ENCODE peak calls at places on chromosomes 4 and X, in nine cellular contexts. E is GM23248, G is lower lobe of right lung, J is transverse colon, P is H9, F is mesendoderm, N is endodermal cell, Z is mammary epithelial cell, I is brain microvascular endothelial cell. V is an unnamed sample.

GRCh38 chrX:145821291-145821897 is 3.8 kb downstream of the SLITRK2 start:
- DNase-seq in E (no peak), G (no peak), J (no peak), P (peak), F (peak), N (peak), Z (no peak), I (no peak), V (peak)

GRCh38 chr4:117326091-117326490 is 240.7 kb upstream of the TRAM1L1 start:
- DNase-seq in E (no peak), G (no peak), J (no peak), P (no peak), F (no peak), N (no peak), Z (peak), I (no peak), V (no peak)

GRCh38 chr4:169337510-169337909 is 66.8 kb upstream of the SH3RF1 start:
- DNase-seq in E (peak), G (no peak), J (no peak), P (no peak), F (no peak), N (no peak), Z (peak), I (peak), V (no peak)

GRCh38 chr4:172686021-172686420 is 482.6 kb upstream of the GALNT7 start:
- DNase-seq in E (no peak), G (no peak), J (no peak), P (no peak), F (no peak), N (no peak), Z (no peak), I (no peak), V (peak)

GRCh38 chr4:184328022-184328736 is 110.5 kb upstream of the ENPP6 start:
- DNase-seq in E (no peak), G (no peak), J (no peak), P (no peak), F (no peak), N (peak), Z (peak), I (no peak), V (no peak)

GRCh38 chrX:18664947-18665346 is 7.0 kb downstream of the RS1 start:
- DNase-seq in E (no peak), G (no peak), J (no peak), P (peak), F (peak), N (peak), Z (no peak), I (no peak), V (no peak)

GRCh38 chr4:40190880-40191815 is 5.7 kb upstream of the RHOH start:
- DNase-seq in E (no peak), G (no peak), J (no peak), P (no peak), F (no peak), N (no peak), Z (no peak), I (no peak), V (no peak)

GRCh38 chrX:154028502-154029184 is 8.9 kb upstream of the IRAK1 start:
- DNase-seq in E (no peak), G (no peak), J (peak), P (no peak), F (no peak), N (no peak), Z (no peak), I (no peak), V (no peak)

GRCh38 chr4:111963158-111963557 is 182.1 kb upstream of the FAM241A start:
- DNase-seq in E (no peak), G (no peak), J (no peak), P (no peak), F (no peak), N (no peak), Z (no peak), I (no peak), V (no peak)

GRCh38 chrX:64204701-64205440 is 637 bp downstream of the AMER1 start:
- DNase-seq in E (peak), G (peak), J (no peak), P (peak), F (peak), N (peak), Z (peak), I (no peak), V (peak)

GRCh38 chr4:181661090-181661489 is 582.1 kb upstream of the TENM3 start:
- DNase-seq in E (peak), G (no peak), J (no peak), P (no peak), F (no peak), N (no peak), Z (peak), I (peak), V (no peak)

GRCh38 chrX:46554942-46555341 is 9.7 kb upstream of the ZNF674 start:
- DNase-seq in E (peak), G (no peak), J (no peak), P (no peak), F (no peak), N (no peak), Z (no peak), I (no peak), V (no peak)

GRCh38 chr4:183797445-183798248 is 107.5 kb upstream of the STOX2 start:
- DNase-seq in E (peak), G (peak), J (peak), P (peak), F (peak), N (peak), Z (peak), I (no peak), V (peak)

GRCh38 chr4:105236202-105236916 is 89.7 kb downstream of the TET2 start:
- DNase-seq in E (no peak), G (no peak), J (no peak), P (no peak), F (no peak), N (no peak), Z (no peak), I (no peak), V (no peak)

GRCh38 chr4:145716200-145716599 is 36.3 kb downstream of the C4orf51 start:
- DNase-seq in E (peak), G (no peak), J (no peak), P (no peak), F (peak), N (no peak), Z (no peak), I (no peak), V (no peak)

GRCh38 chr4:111213520-111213919 is 590.6 kb upstream of the PITX2 start:
- DNase-seq in E (peak), G (no peak), J (no peak), P (no peak), F (no peak), N (no peak), Z (no peak), I (no peak), V (no peak)

GRCh38 chrX:134664202-134664601 is 5.9 kb upstream of the PLAC1 start:
- DNase-seq in E (no peak), G (no peak), J (no peak), P (no peak), F (no peak), N (no peak), Z (no peak), I (no peak), V (no peak)

GRCh38 chrX:133335027-133335426 is 80.3 kb downstream of the GPC4 start:
- DNase-seq in E (peak), G (no peak), J (peak), P (no peak), F (peak), N (no peak), Z (peak), I (peak), V (peak)

GRCh38 chr4:150038335-150039076 is 39.7 kb upstream of the DCLK2 start:
- DNase-seq in E (no peak), G (no peak), J (no peak), P (no peak), F (no peak), N (no peak), Z (no peak), I (no peak), V (no peak)

GRCh38 chr4:187547281-187547680 is 448.3 kb upstream of the ZFP42 start:
- DNase-seq in E (no peak), G (no peak), J (no peak), P (no peak), F (no peak), N (no peak), Z (peak), I (no peak), V (no peak)

GRCh38 chrX:13697440-13697839 is 8.5 kb downstream of the RAB9A start:
- DNase-seq in E (peak), G (no peak), J (no peak), P (no peak), F (no peak), N (no peak), Z (no peak), I (no peak), V (no peak)

GRCh38 chr4:5366421-5366820 is 315.1 kb downstream of the STK32B start:
- DNase-seq in E (peak), G (no peak), J (no peak), P (no peak), F (no peak), N (no peak), Z (peak), I (peak), V (no peak)

GRCh38 chr4:36159208-36159607 is 85.1 kb downstream of the ARAP2 start:
- DNase-seq in E (no peak), G (no peak), J (no peak), P (peak), F (peak), N (peak), Z (no peak), I (no peak), V (peak)

GRCh38 chrX:120302434-120302833 is 8.8 kb downstream of the TMEM255A start:
- DNase-seq in E (no peak), G (peak), J (peak), P (peak), F (peak), N (peak), Z (peak), I (no peak), V (no peak)

GRCh38 chrX:115372026-115372610 is 82.6 kb downstream of the LUZP4 start:
- DNase-seq in E (peak), G (no peak), J (no peak), P (no peak), F (peak), N (peak), Z (peak), I (peak), V (no peak)

GRCh38 chrX:108516184-108516583 is 76.5 kb downstream of the COL4A5 start:
- DNase-seq in E (peak), G (no peak), J (no peak), P (no peak), F (no peak), N (no peak), Z (peak), I (peak), V (no peak)

GRCh38 chrX:138917781-138918180 is 206.3 kb upstream of the FGF13 start:
- DNase-seq in E (peak), G (no peak), J (no peak), P (no peak), F (no peak), N (no peak), Z (peak), I (no peak), V (no peak)

GRCh38 chr4:1246901-1247810 is 1.8 kb downstream of the CTBP1 start:
- DNase-seq in E (peak), G (peak), J (peak), P (peak), F (peak), N (peak), Z (peak), I (no peak), V (peak)

GRCh38 chr4:55675196-55675793 is 39.2 kb upstream of the NMU start:
- DNase-seq in E (no peak), G (no peak), J (no peak), P (no peak), F (peak), N (peak), Z (no peak), I (no peak), V (peak)

GRCh38 chr4:109735566-109736454 is 5.9 kb upstream of the PLA2G12A start:
- DNase-seq in E (no peak), G (no peak), J (peak), P (no peak), F (no peak), N (no peak), Z (no peak), I (peak), V (peak)

GRCh38 chr4:14348506-14348905 is 653.8 kb upstream of the CPEB2 start:
- DNase-seq in E (peak), G (no peak), J (no peak), P (no peak), F (no peak), N (no peak), Z (no peak), I (no peak), V (no peak)

GRCh38 chr4:183326853-183327252 is 4.6 kb upstream of the CLDN24 start:
- DNase-seq in E (peak), G (no peak), J (no peak), P (no peak), F (no peak), N (no peak), Z (peak), I (peak), V (no peak)

GRCh38 chr4:169620846-169621228 is 459 bp downstream of the CLCN3 start:
- DNase-seq in E (peak), G (no peak), J (peak), P (no peak), F (peak), N (peak), Z (peak), I (peak), V (no peak)

GRCh38 chrX:30570505-30570904 is 7.1 kb downstream of the TASL start:
- DNase-seq in E (peak), G (no peak), J (no peak), P (no peak), F (no peak), N (no peak), Z (no peak), I (peak), V (no peak)

GRCh38 chrX:20037182-20037581 is 46.3 kb upstream of the BCLAF3 start:
- DNase-seq in E (no peak), G (no peak), J (no peak), P (no peak), F (no peak), N (no peak), Z (no peak), I (no peak), V (no peak)

GRCh38 chrX:153651540-153652079 is 4.6 kb downstream of the DUSP9 start:
- DNase-seq in E (peak), G (no peak), J (no peak), P (peak), F (peak), N (peak), Z (no peak), I (no peak), V (peak)

GRCh38 chrX:84339507-84340364 is 151.7 kb upstream of the RPS6KA6 start:
- DNase-seq in E (peak), G (no peak), J (no peak), P (no peak), F (peak), N (no peak), Z (peak), I (no peak), V (no peak)

GRCh38 chr4:54082168-54082567 is 17.8 kb upstream of the CHIC2 start:
- DNase-seq in E (peak), G (no peak), J (peak), P (no peak), F (no peak), N (no peak), Z (peak), I (peak), V (no peak)
- H3K27ac ChIP-seq in E (peak), G (no peak), J (no peak), P (no peak), F (no peak), N (no peak), Z (peak), I (peak), V (no peak)

GRCh38 chr4:12116009-12116542 is 687.4 kb upstream of the HS3ST1 start:
- DNase-seq in E (no peak), G (no peak), J (no peak), P (no peak), F (no peak), N (no peak), Z (peak), I (no peak), V (no peak)
- H3K27ac ChIP-seq in E (no peak), G (no peak), J (no peak), P (no peak), F (no peak), N (no peak), Z (no peak), I (no peak), V (no peak)

DNA sequence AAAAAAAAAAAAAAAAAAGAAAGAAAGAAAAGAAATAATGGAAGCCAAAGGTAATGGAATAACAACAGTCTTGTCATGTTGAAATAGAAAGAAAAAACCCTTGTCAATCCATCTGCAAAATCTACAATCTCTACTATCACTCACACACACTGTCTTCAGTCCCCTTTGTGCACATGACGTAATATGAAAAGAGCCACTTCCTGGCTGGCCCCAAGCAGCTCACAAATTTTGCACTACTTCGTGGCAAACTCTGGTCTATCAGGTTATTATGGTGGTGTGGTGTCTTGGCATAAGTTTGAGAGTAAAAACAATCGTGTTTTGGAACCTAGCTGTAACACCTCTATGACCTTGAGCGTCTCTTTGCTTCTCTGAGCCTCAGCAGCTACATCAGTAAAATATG is 8.3 kb upstream of the AFAP1 start:
- DNase-seq in E (no peak), G (no peak), J (no peak), P (no peak), F (no peak), N (no peak), Z (no peak), I (no peak), V (no peak)
- H3K27ac ChIP-seq in E (no peak), G (no peak), J (no peak), P (no peak), F (no peak), N (no peak), Z (no peak), I (no peak), V (no peak)

GRCh38 chr4:54066088-54066415 is 1.6 kb upstream of the CHIC2 start:
- DNase-seq in E (no peak), G (no peak), J (no peak), P (no peak), F (no peak), N (no peak), Z (no peak), I (no peak), V (no peak)
- H3K27ac ChIP-seq in E (peak), G (peak), J (peak), P (no peak), F (peak), N (no peak), Z (peak), I (no peak), V (no peak)

DNA sequence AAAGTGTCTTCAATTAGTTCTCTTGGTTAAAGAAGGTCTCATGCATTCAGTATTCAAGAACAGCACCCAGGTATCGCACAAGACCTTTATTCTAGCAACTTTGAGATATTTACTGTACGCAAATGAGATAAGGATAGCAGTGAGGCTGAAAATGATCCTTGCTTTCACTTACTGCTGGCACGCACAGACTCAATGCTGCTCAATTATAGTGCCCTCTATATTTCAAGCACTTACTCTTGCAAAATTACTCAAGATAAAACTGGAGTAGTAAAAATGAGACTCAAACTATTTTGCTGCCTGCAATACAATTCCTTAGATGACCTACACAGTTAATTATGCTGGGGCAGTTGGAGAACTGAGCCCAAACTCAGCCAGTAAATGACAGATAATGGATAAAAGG is 60.9 kb downstream of the ADGRA3 start:
- DNase-seq in E (no peak), G (no peak), J (no peak), P (no peak), F (no peak), N (no peak), Z (no peak), I (no peak), V (no peak)
- H3K27ac ChIP-seq in E (no peak), G (no peak), J (no peak), P (no peak), F (no peak), N (no peak), Z (no peak), I (no peak), V (no peak)

DNA sequence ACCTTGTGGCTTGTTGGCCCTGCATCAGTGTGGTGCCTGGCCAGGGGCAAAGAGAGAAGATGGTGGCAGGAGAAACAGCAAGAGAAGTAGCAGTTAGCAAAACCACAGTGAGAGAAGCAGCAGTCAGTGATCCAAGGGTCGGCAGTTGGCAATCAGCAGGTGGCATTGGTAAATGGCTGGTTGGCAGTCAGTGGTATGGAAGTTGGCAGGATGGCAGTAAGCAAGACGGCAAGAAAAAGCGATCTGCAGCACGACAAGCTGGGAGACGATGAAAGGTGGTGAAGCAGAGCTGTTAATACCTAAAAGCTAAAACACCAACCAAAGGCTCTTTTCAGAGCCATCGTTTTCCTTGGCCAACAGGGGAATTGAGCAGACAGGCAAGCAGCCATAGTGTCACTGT is 2078.3 kb downstream of the PCDH7 start:
- DNase-seq in E (no peak), G (no peak), J (no peak), P (no peak), F (no peak), N (no peak), Z (no peak), I (no peak), V (no peak)
- H3K27ac ChIP-seq in E (no peak), G (no peak), J (no peak), P (no peak), F (no peak), N (no peak), Z (no peak), I (no peak), V (no peak)

GRCh38 chrX:40099046-40099968 is 1.5 kb upstream of the BCOR start:
- DNase-seq in E (peak), G (peak), J (peak), P (peak), F (peak), N (peak), Z (no peak), I (no peak), V (peak)
- H3K27ac ChIP-seq in E (peak), G (peak), J (peak), P (no peak), F (no peak), N (no peak), Z (no peak), I (no peak), V (peak)

GRCh38 chr4:164441131-164441530 is 312.8 kb upstream of the SMIM31 start:
- DNase-seq in E (no peak), G (no peak), J (no peak), P (no peak), F (no peak), N (no peak), Z (no peak), I (no peak), V (no peak)
- H3K27ac ChIP-seq in E (no peak), G (no peak), J (no peak), P (no peak), F (no peak), N (no peak), Z (no peak), I (peak), V (no peak)

DNA sequence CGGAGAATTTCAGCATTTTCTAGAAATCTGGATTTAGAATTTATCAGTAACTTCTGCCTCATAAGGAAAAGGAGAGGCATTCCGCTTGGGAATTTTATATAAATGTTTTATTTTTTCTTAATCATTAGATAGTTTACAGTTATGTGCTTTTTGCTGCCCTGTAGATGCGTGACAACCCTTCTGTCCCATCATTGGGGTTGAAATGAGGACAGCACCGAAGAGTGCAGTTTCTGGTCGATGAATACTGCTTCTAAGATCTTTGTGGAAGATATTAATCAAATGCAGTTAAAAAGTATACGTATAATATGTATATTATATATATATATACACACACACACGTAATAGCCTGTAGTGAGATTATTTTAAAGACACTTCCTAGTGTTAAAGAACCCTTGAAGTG is 1.5 kb downstream of the RBPJ start:
- DNase-seq in E (peak), G (no peak), J (no peak), P (no peak), F (no peak), N (no peak), Z (no peak), I (no peak), V (no peak)
- H3K27ac ChIP-seq in E (peak), G (peak), J (peak), P (no peak), F (no peak), N (peak), Z (peak), I (peak), V (peak)

V was measured in WERI-Rb-1.